ENCODE peak calls at places on chromosome 3, in ten cellular contexts. D is stimulated activated CD8-positive, alpha-beta memory T cell treated with anti-CD3 and anti-CD28 coated beads, Interleukin-7, amount 100 ng/mL, for 1 hour; S is left ventricle myocardium inferior; X is fibroblast of pulmonary artery; O is NCI-H774; Y is M059J; A is NCI-H524; V is SW480; F is lower leg skin; Q is anterior cingulate cortex. Z is an unnamed sample.

GRCh38 chr3:63979093-63979492 is 44.2 kb downstream of the PSMD6 start:
- DNase-seq in Q (no peak), A (no peak), D (no peak), V (no peak), Y (peak), O (no peak), F (no peak), S (no peak), X (peak), Z (no peak)

GRCh38 chr3:128720891-128721290 is 5.1 kb upstream of the RAB7A start:
- DNase-seq in Y (no peak), X (no peak), D (no peak), Q (no peak), S (no peak), A (no peak), V (no peak), F (no peak), O (no peak), Z (no peak)

GRCh38 chr3:184399410-184399809 is 19.6 kb downstream of the CHRD start:
- DNase-seq in S (no peak), X (peak), A (no peak), O (no peak), V (no peak), Q (no peak), D (no peak), Y (peak), F (no peak), Z (no peak)

GRCh38 chr3:183764854-183765731 is 60.3 kb downstream of the MAP6D1 start:
- DNase-seq in Y (peak), D (no peak), S (no peak), V (peak), X (peak), O (no peak), A (no peak), F (no peak), Q (no peak), Z (no peak)

GRCh38 chr3:99625643-99626414 is 12.6 kb upstream of the COL8A1 start:
- DNase-seq in Q (no peak), A (no peak), V (no peak), S (no peak), O (no peak), X (peak), D (no peak), Y (no peak), F (no peak), Z (no peak)

GRCh38 chr3:55968331-55968730 is 481.2 kb upstream of the WNT5A start:
- DNase-seq in D (no peak), S (no peak), F (no peak), Q (no peak), O (no peak), A (no peak), Y (peak), V (no peak), X (peak), Z (no peak)

GRCh38 chr3:37546876-37547275 is 314.8 kb upstream of the CTDSPL start:
- DNase-seq in D (no peak), A (peak), F (no peak), O (no peak), Q (no peak), X (peak), S (no peak), V (peak), Y (peak), Z (no peak)

GRCh38 chr3:188689101-188689574 is 482.6 kb upstream of the TPRG1 start:
- DNase-seq in F (peak), O (no peak), X (peak), Q (no peak), D (no peak), Y (no peak), S (no peak), V (no peak), A (no peak), Z (no peak)

GRCh38 chr3:105513042-105513441 is 146.3 kb downstream of the ALCAM start:
- DNase-seq in Y (peak), S (no peak), V (no peak), A (no peak), X (peak), Q (no peak), F (no peak), D (no peak), O (no peak), Z (no peak)

GRCh38 chr3:195407511-195408409 is 35.1 kb downstream of the ACAP2 start:
- DNase-seq in Y (no peak), D (no peak), A (no peak), Q (no peak), F (no peak), S (no peak), V (no peak), X (no peak), O (no peak), Z (no peak)

GRCh38 chr3:138112362-138112761 is 3.0 kb downstream of the DZIP1L start:
- DNase-seq in Q (no peak), A (no peak), Y (peak), D (no peak), S (no peak), O (no peak), X (no peak), F (peak), V (no peak), Z (no peak)

GRCh38 chr3:114424337-114424736 is 130.5 kb downstream of the TIGIT start:
- DNase-seq in O (no peak), V (no peak), X (no peak), S (no peak), F (no peak), A (no peak), Y (no peak), D (no peak), Q (no peak), Z (no peak)

GRCh38 chr3:4684976-4685375 is 191.8 kb downstream of the ITPR1 start:
- DNase-seq in S (no peak), X (no peak), Q (no peak), A (no peak), O (no peak), D (no peak), Y (no peak), F (no peak), V (no peak), Z (no peak)

GRCh38 chr3:4823385-4823784 is 155.9 kb upstream of the BHLHE40 start:
- DNase-seq in D (no peak), Y (no peak), A (no peak), X (no peak), F (no peak), O (no peak), V (no peak), S (no peak), Q (no peak), Z (no peak)

GRCh38 chr3:105758451-105758850 is 110.4 kb downstream of the CBLB start:
- DNase-seq in Q (no peak), F (no peak), D (no peak), X (no peak), O (no peak), A (no peak), V (no peak), S (no peak), Y (no peak), Z (no peak)

GRCh38 chr3:30002782-30003181 is 603.6 kb upstream of the TGFBR2 start:
- DNase-seq in O (no peak), V (no peak), S (no peak), X (no peak), D (no peak), A (no peak), Q (no peak), F (no peak), Y (no peak), Z (no peak)

GRCh38 chr3:8603115-8603710 is 41.4 kb downstream of the SSUH2 start:
- DNase-seq in Q (no peak), X (no peak), Y (no peak), S (peak), O (no peak), D (no peak), F (no peak), V (no peak), A (no peak), Z (no peak)

GRCh38 chr3:81923038-81923437 is 161.6 kb upstream of the GBE1 start:
- DNase-seq in Q (no peak), V (no peak), A (no peak), O (no peak), D (no peak), Y (no peak), F (no peak), X (no peak), S (no peak), Z (no peak)

Z was measured in heart left ventricle.